ENCODE peak calls at places on chromosomes 5 and 9, in seven cellular contexts. K, Y, H, F, S, B and E are unnamed samples. For H3K36me3, the result is how much of the 10 kb centered on the place peaks cover.

GRCh38 chr9:14345586-14346237 is 31.8 kb upstream of the NFIB start:
- DNase-seq in S (no peak), Y (no peak), B (peak), F (no peak), H (no peak), K (no peak), E (no peak)

GRCh38 chr5:175216991-175217390 is 227.0 kb downstream of the DRD1 start:
- DNase-seq in H (no peak), B (peak), Y (no peak), F (no peak), K (peak), S (no peak), E (no peak)

GRCh38 chr5:176365663-176366574 is 632 bp downstream of the ARL10 start:
- DNase-seq in B (peak), H (peak), Y (peak), F (peak), S (peak), K (peak), E (no peak)

GRCh38 chr9:130870491-130871381 is 25.9 kb downstream of the QRFP start:
- DNase-seq in B (no peak), F (peak), S (no peak), H (no peak), Y (peak), K (peak), E (no peak)

GRCh38 chr5:139774980-139775654 is 20.5 kb upstream of the PSD2 start:
- DNase-seq in S (peak), H (peak), Y (peak), K (peak), B (peak), F (peak), E (no peak)

GRCh38 chr9:98658965-98659364 is 49.8 kb downstream of the GABBR2 start:
- DNase-seq in S (no peak), F (no peak), H (no peak), K (peak), Y (no peak), B (no peak), E (no peak)

GRCh38 chr9:109319631-109320233 is 1.1 kb downstream of the EPB41L4B start:
- DNase-seq in S (no peak), Y (peak), F (no peak), H (no peak), B (no peak), K (no peak), E (no peak)

GRCh38 chr9:107782789-107783188 is 293.2 kb upstream of the KLF4 start:
- DNase-seq in F (no peak), S (no peak), B (no peak), H (no peak), Y (no peak), K (no peak), E (no peak)

GRCh38 chr5:57662991-57663390 is 180.4 kb upstream of the ACTBL2 start:
- DNase-seq in H (no peak), F (peak), B (no peak), S (no peak), Y (no peak), K (peak), E (no peak)

GRCh38 chr9:117768740-117769400 is 64.7 kb downstream of the TLR4 start:
- DNase-seq in Y (no peak), H (no peak), K (no peak), S (no peak), B (no peak), F (no peak), E (no peak)

GRCh38 chr9:112831281-112831851 is 59.3 kb downstream of the SLC46A2 start:
- DNase-seq in S (no peak), Y (no peak), H (peak), B (peak), K (no peak), F (peak), E (no peak)

GRCh38 chr5:145237843-145238242 is 597.3 kb downstream of the PRELID2 start:
- DNase-seq in H (no peak), K (peak), B (no peak), S (no peak), F (no peak), Y (no peak), E (peak)

DNA sequence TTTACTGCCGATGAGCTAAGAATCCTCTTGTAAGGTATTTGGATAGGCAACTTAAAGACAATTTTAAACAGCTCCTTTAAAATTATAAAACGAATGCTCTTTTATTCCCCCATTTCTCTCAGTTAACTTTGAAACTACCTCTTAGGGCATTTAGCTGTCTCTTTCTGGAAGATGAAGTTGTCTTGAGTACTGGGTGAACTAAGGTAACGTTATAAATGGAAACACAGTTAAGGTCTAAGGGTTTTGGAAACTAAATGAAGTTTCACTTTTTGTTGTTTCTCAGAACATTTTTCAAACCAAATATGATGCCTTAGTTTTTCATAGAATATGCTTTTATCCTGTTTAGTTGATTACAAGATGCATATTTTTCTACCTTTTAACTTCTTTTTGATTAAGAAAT is 6.8 kb downstream of the UBE2R2 start:
- DNase-seq in Y (no peak), B (no peak), F (no peak), H (no peak), S (no peak), K (no peak), E (no peak)
- H3K4me3 ChIP-seq in Y (no peak), B (no peak), F (no peak), H (no peak), S (no peak), K (no peak), E (no peak)

GRCh38 chr5:1336106-1336561 is 8.8 kb downstream of the CLPTM1L start:
- DNase-seq in K (no peak), B (peak), S (no peak), F (no peak), Y (no peak), H (no peak), E (no peak)

GRCh38 chr5:1333986-1334385 is 10.9 kb downstream of the CLPTM1L start:
- DNase-seq in S (no peak), K (no peak), B (peak), H (no peak), F (no peak), Y (no peak), E (no peak)

GRCh38 chr5:1336749-1337489 is 8.0 kb downstream of the CLPTM1L start:
- DNase-seq in B (peak), K (no peak), H (no peak), S (no peak), F (no peak), Y (no peak), E (no peak)

GRCh38 chr5:1334831-1335539 is 9.9 kb downstream of the CLPTM1L start:
- DNase-seq in S (no peak), K (no peak), F (no peak), B (peak), H (no peak), Y (no peak), E (no peak)

GRCh38 chr5:1335540-1336095 is 9.3 kb downstream of the CLPTM1L start:
- DNase-seq in K (no peak), F (no peak), Y (no peak), S (no peak), H (no peak), B (peak), E (no peak)
- H3K36me3 ChIP-seq in K (under half), F (half or more), Y (half or more), S (half or more), H (half or more), B (under half), E (under half)

GRCh38 chr5:61366841-61367240 is 34.8 kb downstream of the ZSWIM6 start:
- DNase-seq in F (no peak), S (no peak), Y (no peak), H (no peak), B (no peak), K (no peak), E (no peak)

GRCh38 chr5:61370496-61370895 is 38.4 kb downstream of the ZSWIM6 start:
- DNase-seq in H (no peak), F (no peak), B (no peak), K (no peak), Y (no peak), S (no peak), E (no peak)

DNA sequence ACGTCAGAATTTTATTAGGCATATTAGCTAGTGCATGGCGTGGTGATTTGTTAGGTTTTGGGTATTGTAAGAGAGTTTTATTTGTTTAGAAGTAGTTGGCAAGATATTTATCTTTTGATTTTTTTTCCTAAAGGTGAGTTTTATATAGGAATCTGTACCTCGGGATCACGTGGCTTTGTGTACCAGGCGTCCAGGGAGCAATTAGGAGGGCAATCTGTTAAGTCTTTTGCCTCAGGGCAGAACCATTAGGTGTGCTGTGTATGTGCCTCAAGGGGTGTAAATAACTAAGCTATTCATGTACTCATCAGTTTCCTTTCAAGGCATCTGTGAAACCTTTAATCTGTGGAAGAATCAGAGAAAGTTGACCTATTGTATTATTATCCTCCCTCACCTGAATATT is 39.4 kb downstream of the ZSWIM6 start:
- DNase-seq in Y (no peak), B (no peak), K (no peak), H (no peak), S (no peak), F (no peak), E (no peak)
- TF ChIP-seq CTCF in Y (no peak), B (no peak), K (no peak), H (no peak), S (no peak), F (no peak), E (no peak)

DNA sequence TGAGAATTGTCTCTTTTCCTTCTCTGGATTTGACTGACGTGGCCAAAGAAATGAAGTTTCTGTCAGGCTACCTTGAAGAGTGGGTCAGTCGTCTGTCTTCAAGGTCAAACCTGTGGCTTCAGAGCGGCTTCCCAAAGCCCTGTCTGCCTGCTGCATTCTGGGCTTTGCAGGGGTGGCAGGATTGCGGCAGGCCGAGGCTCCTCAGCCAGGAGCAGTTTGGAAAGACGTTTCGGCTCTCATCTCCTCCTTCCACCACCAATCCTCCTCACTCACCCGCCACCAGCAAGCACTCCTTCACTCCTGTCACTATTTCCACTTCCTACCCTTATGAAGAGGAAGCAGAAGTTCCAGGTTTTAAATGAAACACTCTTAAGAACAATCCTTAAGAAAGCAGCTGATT is 351.7 kb downstream of the ZNF608 start:
- DNase-seq in S (no peak), F (no peak), K (no peak), H (no peak), Y (no peak), B (no peak), E (no peak)
- H3K4me3 ChIP-seq in S (no peak), F (no peak), K (no peak), H (no peak), Y (no peak), B (no peak), E (no peak)

GRCh38 chr5:26940981-26941380 is 97.4 kb downstream of the CDH9 start:
- DNase-seq in H (no peak), K (peak), F (no peak), B (no peak), S (no peak), Y (no peak), E (no peak)

GRCh38 chr5:26948921-26949320 is 89.5 kb downstream of the CDH9 start:
- DNase-seq in K (no peak), H (no peak), F (no peak), Y (no peak), B (no peak), S (no peak), E (no peak)

GRCh38 chr5:26942481-26942880 is 95.9 kb downstream of the CDH9 start:
- DNase-seq in K (peak), H (no peak), Y (no peak), S (no peak), F (no peak), B (no peak), E (no peak)

GRCh38 chr5:26945881-26946280 is 92.5 kb downstream of the CDH9 start:
- DNase-seq in Y (no peak), S (no peak), K (peak), B (no peak), H (no peak), F (no peak), E (no peak)
- H3K36me3 ChIP-seq in Y (under half), S (under half), K (under half), B (under half), H (under half), F (under half), E (under half)

DNA sequence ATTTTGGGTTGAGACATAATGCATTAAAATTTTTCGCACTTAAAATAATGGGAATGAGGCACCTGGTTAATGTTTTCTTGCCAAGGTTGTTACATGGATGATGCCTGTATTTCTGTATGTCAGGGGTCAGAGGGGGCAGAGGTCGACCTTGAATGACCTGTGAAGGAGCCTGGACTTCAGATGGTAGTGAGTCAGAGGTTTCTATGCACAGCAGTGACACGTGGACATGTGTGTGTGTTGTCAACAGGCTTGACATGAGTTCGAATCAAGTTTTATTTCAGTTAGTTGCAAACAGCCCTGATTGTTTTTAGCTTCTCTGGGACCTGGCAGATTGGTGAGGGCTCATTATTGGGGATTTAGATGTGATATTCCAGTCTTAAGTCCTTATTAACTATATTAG is 3.6 kb downstream of the IL5 start:
- DNase-seq in H (no peak), Y (no peak), S (no peak), F (no peak), B (no peak), K (no peak), E (no peak)
- TF ChIP-seq CTCF in H (no peak), Y (no peak), S (no peak), F (no peak), B (no peak), K (no peak), E (no peak)

DNA sequence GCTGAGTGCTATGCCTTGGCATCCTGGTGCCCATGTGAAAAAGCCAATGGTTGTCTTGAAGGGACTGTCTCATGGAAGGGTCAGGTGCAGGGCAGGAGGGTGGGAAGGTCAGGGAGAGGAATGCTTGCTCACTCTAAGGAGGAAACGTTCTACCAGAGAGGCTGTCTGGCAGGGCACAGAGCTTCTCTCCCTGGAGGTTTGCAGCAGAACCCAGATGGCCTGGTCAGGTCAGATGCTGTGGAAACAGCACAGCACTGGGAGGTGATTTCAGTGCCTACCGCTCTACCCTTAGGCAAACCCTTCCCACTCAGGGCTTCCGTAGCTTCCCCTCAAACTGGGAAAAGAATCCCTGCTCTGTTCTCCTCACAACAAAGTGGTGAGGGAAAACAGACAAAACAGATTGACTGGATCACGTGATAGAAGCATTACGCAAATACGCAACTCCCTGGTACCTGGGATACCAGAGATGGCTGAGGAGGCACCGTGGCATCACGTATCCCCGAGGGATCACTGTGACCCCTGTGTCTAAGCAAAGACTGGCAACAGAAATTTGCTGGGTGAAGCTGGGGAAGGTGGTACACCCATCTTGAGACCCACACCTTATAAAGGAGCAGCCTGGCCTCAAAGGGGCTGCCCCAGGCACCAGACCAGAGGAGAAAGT is 3.9 kb upstream of the MGAT1 start:
- DNase-seq in H (no peak), S (no peak), Y (no peak), F (no peak), B (no peak), K (no peak), E (no peak)
- H3K4me3 ChIP-seq in H (peak), S (peak), Y (peak), F (no peak), B (peak), K (no peak), E (no peak)

GRCh38 chr9:17060450-17060849 is 74.4 kb upstream of the CNTLN start:
- DNase-seq in Y (no peak), S (no peak), K (no peak), H (no peak), F (no peak), B (no peak), E (no peak)
- H3K36me3 ChIP-seq in Y (under half), S (under half), K (under half), H (under half), F (under half), B (under half), E (under half)